ENCODE peak calls at places on chromosomes 4 and X, in six cellular contexts. N, U, R, F, P and L are unnamed samples.
A peak's percentile ranks its signal among the peaks of the same experiment; 100 is the strongest.

GRCh38 chr4:40992472-40993298 is 221.7 kb downstream of the APBB2 start:
- DNase-seq in P (no peak), U (peak; percentile 22), R (no peak), F (peak; percentile 95), N (no peak), L (peak; percentile 51)

GRCh38 chrX:41384041-41384705 is 50.2 kb downstream of the DDX3X start:
- DNase-seq in N (no peak), P (peak; percentile 78), R (peak; percentile 2), U (peak; percentile 74), F (peak; percentile 90), L (no peak)

GRCh38 chrX:44299177-44299576 is 44.3 kb downstream of the EFHC2 start:
- DNase-seq in U (no peak), P (no peak), R (no peak), N (no peak), F (no peak), L (no peak)

GRCh38 chr4:74423101-74423500 is 21.8 kb upstream of the AREG start:
- DNase-seq in F (peak; percentile 90), R (no peak), N (no peak), P (no peak), U (no peak), L (no peak)

GRCh38 chrX:133926809-133927208 is 58.6 kb downstream of the GPC3 start:
- DNase-seq in R (no peak), U (no peak), F (no peak), N (no peak), P (no peak), L (no peak)

GRCh38 chr4:14596904-14597303 is 405.4 kb upstream of the CPEB2 start:
- DNase-seq in P (no peak), U (no peak), R (no peak), N (no peak), F (no peak), L (no peak)

GRCh38 chrX:118178450-118178849 is 61.8 kb upstream of the KLHL13 start:
- DNase-seq in R (no peak), U (no peak), N (no peak), F (no peak), P (no peak), L (no peak)

GRCh38 chr4:7868892-7869471 is 70.7 kb downstream of the AFAP1 start:
- DNase-seq in N (no peak), P (no peak), U (no peak), F (no peak), R (no peak), L (no peak)

GRCh38 chr4:178205826-178206225 is 763.6 kb upstream of the AGA start:
- DNase-seq in U (no peak), P (no peak), R (no peak), N (no peak), F (no peak), L (no peak)

GRCh38 chrX:139691843-139692505 is 16.0 kb downstream of the MCF2 start:
- DNase-seq in N (no peak), R (no peak), P (no peak), F (peak; percentile 2), U (no peak), L (peak; percentile 20)

GRCh38 chr4:22369901-22370562 is 145.8 kb downstream of the ADGRA3 start:
- DNase-seq in N (no peak), R (no peak), U (no peak), P (no peak), F (no peak), L (no peak)

GRCh38 chr4:28167411-28167810 is 1306.8 kb downstream of the STIM2 start:
- DNase-seq in U (no peak), R (no peak), F (no peak), P (no peak), N (no peak), L (no peak)

GRCh38 chrX:120697053-120697452 is 67.2 kb upstream of the C1GALT1C1 start:
- DNase-seq in N (no peak), P (no peak), F (no peak), U (peak; percentile 72), R (no peak), L (no peak)

GRCh38 chr4:70640192-70640591 is 11.6 kb downstream of the ENAM start:
- DNase-seq in F (no peak), N (no peak), P (no peak), R (no peak), U (no peak), L (no peak)

GRCh38 chr4:45662996-45663395 is 460.9 kb downstream of the GABRG1 start:
- DNase-seq in U (no peak), F (peak; percentile 82), P (no peak), N (no peak), R (no peak), L (no peak)

GRCh38 chr4:142128529-142128928 is 492.1 kb downstream of the IL15 start:
- DNase-seq in P (no peak), U (no peak), N (peak; percentile 72), R (no peak), F (peak; percentile 49), L (no peak)

GRCh38 chr4:54067163-54067562 is 2.8 kb upstream of the CHIC2 start:
- DNase-seq in R (no peak), N (peak; percentile 79), P (no peak), U (no peak), F (peak; percentile 81), L (no peak)

GRCh38 chr4:150402968-150403367 is 179.0 kb upstream of the MAB21L2 start:
- DNase-seq in U (peak; percentile 40), R (no peak), P (peak; percentile 53), F (no peak), N (no peak), L (peak; percentile 9)

GRCh38 chrX:27746516-27746915 is 61.3 kb upstream of the MAGEB10 start:
- DNase-seq in P (no peak), F (no peak), N (no peak), R (no peak), U (no peak), L (no peak)

GRCh38 chr4:16844796-16845586 is 53.5 kb downstream of the LDB2 start:
- DNase-seq in F (peak; percentile 20), N (no peak), R (no peak), P (no peak), U (no peak), L (no peak)

GRCh38 chr4:97215426-97215825 is 927.9 kb downstream of the STPG2 start:
- DNase-seq in F (no peak), N (no peak), P (no peak), U (no peak), R (no peak), L (no peak)

GRCh38 chr4:74059161-74059829 is 20.8 kb upstream of the CXCL3 start:
- DNase-seq in R (no peak), U (no peak), N (no peak), F (no peak), P (no peak), L (no peak)

GRCh38 chrX:110394653-110395052 is 36.0 kb downstream of the RTL9 start:
- DNase-seq in R (no peak), P (no peak), U (no peak), N (no peak), F (peak; percentile 47), L (no peak)

GRCh38 chr4:128844931-128845330 is 35.4 kb downstream of the JADE1 start:
- DNase-seq in N (no peak), R (no peak), U (no peak), P (peak; percentile 68), F (no peak), L (no peak)
- TF ChIP-seq CTCF in N (no peak), R (no peak), U (no peak), P (no peak), F (no peak), L (no peak)

GRCh38 chr4:4666693-4667642 is 125.1 kb upstream of the STX18 start:
- DNase-seq in P (no peak), N (no peak), R (no peak), F (peak; percentile 74), U (no peak), L (no peak)
- TF ChIP-seq CTCF in P (no peak), N (no peak), R (no peak), F (no peak), U (no peak), L (no peak)

GRCh38 chr4:186946140-186946539 is 222.5 kb upstream of the FAT1 start:
- DNase-seq in R (no peak), U (no peak), N (no peak), F (no peak), P (peak; percentile 48), L (no peak)

GRCh38 chr4:186946682-186947294 is 223.1 kb upstream of the FAT1 start:
- DNase-seq in N (no peak), U (no peak), R (no peak), P (no peak), F (peak; percentile 32), L (no peak)

GRCh38 chr4:186942745-186943606 is 219.3 kb upstream of the FAT1 start:
- DNase-seq in R (no peak), P (no peak), N (no peak), U (no peak), F (peak; percentile 70), L (no peak)

GRCh38 chr4:186940476-186940875 is 216.8 kb upstream of the FAT1 start:
- DNase-seq in U (no peak), N (no peak), F (no peak), R (no peak), P (peak; percentile 77), L (no peak)

GRCh38 chr4:186943607-186943908 is 219.9 kb upstream of the FAT1 start:
- DNase-seq in R (no peak), U (no peak), P (no peak), N (no peak), F (no peak), L (no peak)
- TF ChIP-seq CTCF in R (no peak), U (no peak), P (no peak), N (no peak), F (no peak), L (no peak)

GRCh38 chr4:108749119-108749518 is 13.7 kb downstream of the ETNPPL start:
- DNase-seq in P (no peak), N (no peak), U (no peak), R (no peak), F (no peak), L (no peak)
- TF ChIP-seq CTCF in P (no peak), N (no peak), U (peak; percentile 8), R (no peak), F (no peak), L (no peak)

DNA sequence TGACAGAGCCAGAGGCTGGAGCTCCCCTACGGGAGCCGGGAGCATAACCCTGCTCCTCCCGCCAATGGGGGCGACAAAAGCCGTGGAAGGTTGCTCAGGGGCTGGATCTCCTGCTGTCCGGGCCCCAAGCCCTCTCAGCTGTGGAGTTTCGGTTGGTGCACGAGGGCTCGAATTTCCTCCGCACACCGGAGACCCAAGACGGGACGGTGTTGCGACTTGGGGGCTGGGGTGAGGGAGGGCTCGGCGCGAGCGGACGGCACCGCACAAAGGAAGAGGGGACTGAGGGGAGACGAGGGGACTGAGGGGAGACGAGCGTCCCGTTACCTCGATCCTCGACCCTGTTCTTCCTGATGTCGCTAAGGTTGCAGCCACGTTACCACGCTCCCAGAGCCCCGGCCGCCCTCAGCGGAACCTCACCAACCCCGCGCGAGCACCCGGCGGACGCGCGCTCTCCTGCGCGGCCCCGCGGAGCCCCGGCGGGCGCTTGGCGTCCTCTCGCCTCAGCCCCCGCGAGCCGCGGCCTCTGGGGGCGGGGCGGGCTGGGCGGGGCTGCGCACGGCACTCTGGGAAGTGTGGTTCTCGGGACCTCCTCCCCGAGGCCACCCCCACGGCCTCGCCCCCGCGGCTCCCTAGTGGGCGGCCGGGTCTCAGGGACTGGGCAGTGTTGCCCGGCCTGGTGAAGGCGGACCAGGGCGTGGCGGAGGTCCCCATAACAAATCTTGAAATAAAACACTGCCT is at the start of gene KLHL8:
- DNase-seq in N (peak; percentile 94), U (peak; percentile 87), F (peak; percentile 93), R (peak; percentile 38), P (peak; percentile 91), L (peak; percentile 96)
- TF ChIP-seq CTCF in N (no peak), U (no peak), F (peak; percentile 1), R (peak; percentile 1), P (no peak), L (no peak)